ENCODE peak calls at places on chromosome 19, in four cellular contexts. One of them, this sample, is unnamed.

GRCh38 chr19:42253245-42254082 is 1.5 kb downstream of the ERF start:
- DNase-seq in K562: peak
- DNase-seq in SK-N-SH: peak
- DNase-seq in HepG2: peak
- DNase-seq in this sample: peak

GRCh38 chr19:45218426-45218825 is 26.8 kb downstream of the EXOC3L2 start:
- DNase-seq in HepG2: no peak
- DNase-seq in K562: peak
- DNase-seq in SK-N-SH: no peak
- DNase-seq in this sample: no peak

GRCh38 chr19:57708641-57709354 is at the start of gene ZNF154:
- DNase-seq in HepG2: no peak
- DNase-seq in SK-N-SH: no peak
- DNase-seq in K562: no peak
- DNase-seq in this sample: peak

GRCh38 chr19:33175886-33176669 is 18.1 kb upstream of the LRP3 start:
- DNase-seq in K562: no peak
- DNase-seq in HepG2: peak
- DNase-seq in SK-N-SH: peak
- DNase-seq in this sample: no peak

GRCh38 chr19:45547211-45547770 is 37.3 kb downstream of the OPA3 start:
- DNase-seq in HepG2: no peak
- DNase-seq in K562: no peak
- DNase-seq in SK-N-SH: no peak
- DNase-seq in this sample: no peak

GRCh38 chr19:45498411-45499195 is at the start of gene PPM1N:
- DNase-seq in K562: peak
- DNase-seq in HepG2: no peak
- DNase-seq in SK-N-SH: no peak
- DNase-seq in this sample: peak

GRCh38 chr19:53900191-53900860 is 8.8 kb upstream of the CACNG7 start:
- DNase-seq in SK-N-SH: no peak
- DNase-seq in HepG2: no peak
- DNase-seq in K562: no peak
- DNase-seq in this sample: no peak

GRCh38 chr19:16371540-16371986 is 46.9 kb downstream of the KLF2 start:
- DNase-seq in SK-N-SH: no peak
- DNase-seq in K562: peak
- DNase-seq in HepG2: no peak
- DNase-seq in this sample: no peak

GRCh38 chr19:49497047-49497789 is 984 bp downstream of the RPS11 start:
- DNase-seq in SK-N-SH: peak
- DNase-seq in K562: peak
- DNase-seq in HepG2: no peak
- DNase-seq in this sample: peak
- TF ChIP-seq FOXJ3 in SK-N-SH: no peak
- TF ChIP-seq FOXJ3 in K562: no peak
- TF ChIP-seq FOXJ3 in HepG2: no peak
- TF ChIP-seq FOXJ3 in this sample: no peak

DNA sequence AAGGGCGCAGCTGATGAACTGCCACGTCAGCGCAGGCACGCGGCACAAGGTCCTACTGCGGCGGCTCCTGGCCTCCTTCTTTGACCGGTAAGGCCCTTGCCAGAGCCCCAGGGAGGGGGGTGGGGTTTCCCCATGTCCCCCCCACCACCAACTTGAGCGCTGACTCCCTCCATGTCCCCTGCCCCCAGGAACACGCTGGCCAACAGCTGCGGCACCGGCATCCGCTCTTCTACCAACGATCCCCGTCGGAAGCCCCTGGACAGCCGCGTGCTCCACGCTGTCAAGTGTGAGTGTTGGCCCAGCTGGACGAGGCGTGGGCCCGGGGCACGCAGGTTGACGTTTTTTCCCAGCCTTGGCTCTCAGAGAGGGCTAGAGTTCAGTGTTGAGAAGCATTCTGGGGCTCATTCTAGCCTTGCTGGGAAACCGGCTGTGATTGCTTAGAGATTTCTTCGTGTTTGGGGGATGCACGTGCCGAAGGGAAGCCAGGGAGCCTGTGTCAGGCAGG is 12.8 kb downstream of the STX10 start:
- DNase-seq in HepG2: no peak
- DNase-seq in SK-N-SH: no peak
- DNase-seq in K562: no peak
- DNase-seq in this sample: no peak
- TF ChIP-seq FOXJ3 in HepG2: no peak
- TF ChIP-seq FOXJ3 in SK-N-SH: no peak
- TF ChIP-seq FOXJ3 in K562: no peak
- TF ChIP-seq FOXJ3 in this sample: no peak

GRCh38 chr19:21603431-21604153 is 98.2 kb downstream of the ZNF429 start:
- DNase-seq in K562: no peak
- DNase-seq in HepG2: no peak
- DNase-seq in SK-N-SH: no peak
- DNase-seq in this sample: no peak
- TF ChIP-seq FOXJ3 in K562: no peak
- TF ChIP-seq FOXJ3 in HepG2: no peak
- TF ChIP-seq FOXJ3 in SK-N-SH: no peak
- TF ChIP-seq FOXJ3 in this sample: no peak

GRCh38 chr19:8004723-8005513 is 523 bp downstream of the ELAVL1 start:
- DNase-seq in K562: no peak
- DNase-seq in SK-N-SH: peak
- DNase-seq in HepG2: no peak
- DNase-seq in this sample: no peak
- TF ChIP-seq FOXJ3 in K562: no peak
- TF ChIP-seq FOXJ3 in SK-N-SH: no peak
- TF ChIP-seq FOXJ3 in HepG2: no peak
- TF ChIP-seq FOXJ3 in this sample: no peak

GRCh38 chr19:35039881-35040456 is 1.6 kb upstream of the HPN start:
- DNase-seq in HepG2: peak
- DNase-seq in SK-N-SH: no peak
- DNase-seq in K562: no peak
- DNase-seq in this sample: no peak
- TF ChIP-seq FOXJ3 in HepG2: no peak
- TF ChIP-seq FOXJ3 in SK-N-SH: no peak
- TF ChIP-seq FOXJ3 in K562: no peak
- TF ChIP-seq FOXJ3 in this sample: no peak

DNA sequence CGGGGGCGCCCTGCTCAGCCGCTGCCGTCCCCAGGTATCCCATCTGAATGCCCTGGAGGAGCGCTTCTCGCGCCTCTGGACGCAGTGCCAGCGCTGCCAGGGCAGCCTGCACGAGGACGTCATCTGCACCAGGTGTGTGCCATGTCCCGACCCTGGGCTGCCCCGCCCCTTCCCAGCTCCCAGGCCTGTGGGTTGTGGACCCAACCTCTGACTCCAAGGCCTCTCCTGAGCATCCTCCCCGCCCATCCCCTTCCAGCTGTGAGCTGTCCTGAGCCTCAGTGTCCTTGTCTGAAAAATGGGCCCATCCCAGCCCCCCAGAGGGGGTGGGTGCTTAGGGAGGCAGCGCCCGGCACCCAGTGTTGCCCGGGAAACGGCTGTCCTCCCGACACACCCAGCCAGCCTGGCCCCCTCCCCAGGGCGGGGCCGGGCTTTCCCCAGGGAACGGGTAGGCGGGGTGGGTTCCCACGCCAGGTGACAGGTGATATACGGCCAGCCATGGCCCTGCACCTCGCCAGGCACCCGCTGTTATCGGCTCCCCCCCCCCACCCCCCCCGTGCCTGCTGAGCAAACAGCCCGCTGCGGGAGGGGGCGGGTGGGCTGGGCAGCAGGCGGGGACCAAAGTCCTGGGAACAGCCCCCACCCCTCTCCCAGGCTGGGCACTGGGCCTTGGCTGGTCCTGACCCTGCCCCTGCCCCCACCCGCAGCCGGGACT is 1.4 kb upstream of the SPIB start:
- DNase-seq in HepG2: no peak
- DNase-seq in SK-N-SH: no peak
- DNase-seq in K562: no peak
- DNase-seq in this sample: no peak
- TF ChIP-seq FOXJ3 in HepG2: no peak
- TF ChIP-seq FOXJ3 in SK-N-SH: no peak
- TF ChIP-seq FOXJ3 in K562: no peak
- TF ChIP-seq FOXJ3 in this sample: no peak

GRCh38 chr19:34963531-34964406 is at the start of gene ZNF792:
- DNase-seq in HepG2: peak
- DNase-seq in SK-N-SH: peak
- DNase-seq in K562: peak
- DNase-seq in this sample: peak

GRCh38 chr19:34961775-34962174 is 2.3 kb downstream of the ZNF792 start:
- DNase-seq in HepG2: no peak
- DNase-seq in K562: no peak
- DNase-seq in SK-N-SH: no peak
- DNase-seq in this sample: no peak

GRCh38 chr19:34962945-34963530 is 991 bp downstream of the ZNF792 start:
- DNase-seq in SK-N-SH: peak
- DNase-seq in K562: peak
- DNase-seq in HepG2: no peak
- DNase-seq in this sample: no peak

GRCh38 chr19:34960940-34961679 is 2.9 kb downstream of the ZNF792 start:
- DNase-seq in K562: no peak
- DNase-seq in SK-N-SH: no peak
- DNase-seq in HepG2: no peak
- DNase-seq in this sample: no peak

GRCh38 chr19:34962281-34962944 is 1.6 kb downstream of the ZNF792 start:
- DNase-seq in SK-N-SH: peak
- DNase-seq in HepG2: peak
- DNase-seq in K562: peak
- DNase-seq in this sample: no peak
- TF ChIP-seq FOXJ3 in SK-N-SH: peak
- TF ChIP-seq FOXJ3 in HepG2: peak
- TF ChIP-seq FOXJ3 in K562: no peak
- TF ChIP-seq FOXJ3 in this sample: no peak

DNA sequence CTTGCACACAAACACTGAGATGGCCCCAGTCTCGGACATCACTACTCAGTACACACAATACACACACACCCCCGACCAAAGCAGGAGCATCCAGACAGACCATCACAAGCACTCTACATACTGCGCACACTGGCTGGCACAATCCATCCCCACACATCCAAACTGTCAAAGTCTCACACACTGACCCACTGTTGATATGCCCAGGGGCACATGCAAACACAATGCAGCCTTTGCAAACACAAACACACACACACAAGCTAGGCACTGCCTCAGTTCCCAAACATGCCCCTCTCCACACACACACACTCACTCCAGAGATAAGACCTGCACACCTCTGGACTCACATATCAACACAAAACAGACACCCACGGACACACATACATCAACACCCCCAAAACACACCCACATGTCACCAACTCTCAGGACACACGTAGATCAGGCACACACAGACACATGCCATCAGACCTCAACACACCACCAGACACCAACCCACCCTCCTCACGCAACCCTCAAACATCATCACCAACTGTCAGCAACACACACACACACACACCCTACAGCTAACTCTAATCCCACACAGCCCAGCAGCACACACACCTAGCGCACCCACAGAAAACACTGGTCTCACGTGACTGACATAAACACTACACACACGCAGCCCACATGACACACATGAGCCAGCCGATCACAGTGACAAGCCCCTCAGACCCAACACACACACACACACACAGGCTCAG is 1.9 kb downstream of the BBC3 start:
- DNase-seq in SK-N-SH: no peak
- DNase-seq in K562: no peak
- DNase-seq in HepG2: peak
- DNase-seq in this sample: no peak
- TF ChIP-seq FOXJ3 in SK-N-SH: no peak
- TF ChIP-seq FOXJ3 in K562: no peak
- TF ChIP-seq FOXJ3 in HepG2: no peak
- TF ChIP-seq FOXJ3 in this sample: no peak